ENCODE peak calls at places on chromosomes 6 and 20, in five cellular contexts. I is nephron progenitor cell; Z is AG10803; B is CD8-positive, alpha-beta T cell; R is WTC11. E is an unnamed sample.

GRCh38 chr20:62859721-62860120 is 1.9 kb downstream of the TCFL5 start:
- DNase-seq in I (no peak), Z (no peak), B (no peak), R (no peak), E (no peak)

GRCh38 chr20:63497946-63498935 is 642 bp downstream of the EEF1A2 start:
- DNase-seq in I (no peak), Z (peak; percentile 30), B (no peak), R (peak; percentile 44), E (no peak)

GRCh38 chr6:41428995-41429417 is 93.6 kb downstream of the NCR2 start:
- DNase-seq in I (no peak), Z (peak; percentile 61), B (no peak), R (no peak), E (no peak)

GRCh38 chr20:59159091-59159821 is 4.4 kb upstream of the ZNF831 start:
- DNase-seq in I (no peak), Z (no peak), B (peak; percentile 81), R (peak; percentile 50), E (no peak)

GRCh38 chr6:26270121-26270861 is 94.7 kb upstream of the BTN3A2 start:
- DNase-seq in I (no peak), Z (no peak), B (no peak), R (no peak), E (no peak)

GRCh38 chr20:41316602-41317535 is 662 bp downstream of the ZHX3 start:
- DNase-seq in I (peak; percentile 86), Z (peak; percentile 91), B (peak; percentile 85), R (peak; percentile 77), E (peak; percentile 48)

GRCh38 chr20:54364919-54365318 is 110.5 kb upstream of the DOK5 start:
- DNase-seq in I (no peak), Z (no peak), B (no peak), R (no peak), E (no peak)

GRCh38 chr20:48463096-48463710 is 364.6 kb downstream of the PREX1 start:
- DNase-seq in I (no peak), Z (no peak), B (no peak), R (no peak), E (no peak)

GRCh38 chr20:45649312-45649863 is 18.3 kb upstream of the WFDC9 start:
- DNase-seq in I (no peak), Z (no peak), B (no peak), R (no peak), E (no peak)

GRCh38 chr6:72651191-72651590 is 29.3 kb downstream of the KCNQ5 start:
- DNase-seq in I (no peak), Z (peak; percentile 49), B (no peak), R (no peak), E (no peak)

GRCh38 chr6:82237013-82237412 is 10.5 kb downstream of the IBTK start:
- DNase-seq in I (no peak), Z (peak; percentile 4), B (no peak), R (no peak), E (no peak)

GRCh38 chr6:114181629-114182028 is 161.2 kb downstream of the HS3ST5 start:
- DNase-seq in I (no peak), Z (no peak), B (no peak), R (no peak), E (no peak)

GRCh38 chr6:40928302-40928701 is 110.7 kb downstream of the UNC5CL start:
- DNase-seq in I (no peak), Z (no peak), B (no peak), R (no peak), E (no peak)

GRCh38 chr20:34179636-34180360 is 61.4 kb upstream of the ASIP start:
- DNase-seq in I (no peak), Z (peak; percentile 79), B (no peak), R (no peak), E (no peak)

GRCh38 chr6:2038096-2038495 is 207.3 kb downstream of the GMDS start:
- DNase-seq in I (no peak), Z (no peak), B (peak; percentile 58), R (no peak), E (no peak)

GRCh38 chr20:63357921-63358905 is 2.9 kb downstream of the CHRNA4 start:
- DNase-seq in I (no peak), Z (no peak), B (no peak), R (no peak), E (no peak)

GRCh38 chr20:16530201-16530681 is 43.0 kb downstream of the KIF16B start:
- DNase-seq in I (no peak), Z (no peak), B (no peak), R (no peak), E (no peak)

GRCh38 chr6:33989016-33989854 is 156.7 kb downstream of the GRM4 start:
- DNase-seq in I (no peak), Z (no peak), B (no peak), R (no peak), E (no peak)

GRCh38 chr20:51509208-51509607 is 33.3 kb downstream of the NFATC2 start:
- DNase-seq in I (no peak), Z (no peak), B (no peak), R (no peak), E (no peak)

GRCh38 chr20:5136096-5136495 is 9.3 kb downstream of the CDS2 start:
- DNase-seq in I (no peak), Z (no peak), B (no peak), R (no peak), E (no peak)

GRCh38 chr20:24995741-24996448 is 3.3 kb upstream of the APMAP start:
- DNase-seq in I (no peak), Z (no peak), B (no peak), R (no peak), E (no peak)

GRCh38 chr6:71091167-71091566 is 134.3 kb upstream of the B3GAT2 start:
- DNase-seq in I (no peak), Z (no peak), B (no peak), R (no peak), E (no peak)

GRCh38 chr6:121951918-121952379 is 447.5 kb upstream of the HSF2 start:
- DNase-seq in I (no peak), Z (peak; percentile 81), B (no peak), R (no peak), E (no peak)

GRCh38 chr6:108562503-108562993 is 1.8 kb downstream of the FOXO3 start:
- DNase-seq in I (peak; percentile 45), Z (peak; percentile 67), B (no peak), R (peak; percentile 74), E (peak; percentile 23)

GRCh38 chr6:85764844-85765243 is 122.2 kb upstream of the SYNCRIP start:
- DNase-seq in I (no peak), Z (no peak), B (no peak), R (no peak), E (no peak)

GRCh38 chr20:23143098-23143497 is 57.0 kb upstream of the CD93 start:
- DNase-seq in I (no peak), Z (peak; percentile 82), B (no peak), R (no peak), E (no peak)

GRCh38 chr6:13730704-13731103 is 19.1 kb upstream of the RANBP9 start:
- DNase-seq in I (no peak), Z (no peak), B (no peak), R (no peak), E (no peak)

DNA sequence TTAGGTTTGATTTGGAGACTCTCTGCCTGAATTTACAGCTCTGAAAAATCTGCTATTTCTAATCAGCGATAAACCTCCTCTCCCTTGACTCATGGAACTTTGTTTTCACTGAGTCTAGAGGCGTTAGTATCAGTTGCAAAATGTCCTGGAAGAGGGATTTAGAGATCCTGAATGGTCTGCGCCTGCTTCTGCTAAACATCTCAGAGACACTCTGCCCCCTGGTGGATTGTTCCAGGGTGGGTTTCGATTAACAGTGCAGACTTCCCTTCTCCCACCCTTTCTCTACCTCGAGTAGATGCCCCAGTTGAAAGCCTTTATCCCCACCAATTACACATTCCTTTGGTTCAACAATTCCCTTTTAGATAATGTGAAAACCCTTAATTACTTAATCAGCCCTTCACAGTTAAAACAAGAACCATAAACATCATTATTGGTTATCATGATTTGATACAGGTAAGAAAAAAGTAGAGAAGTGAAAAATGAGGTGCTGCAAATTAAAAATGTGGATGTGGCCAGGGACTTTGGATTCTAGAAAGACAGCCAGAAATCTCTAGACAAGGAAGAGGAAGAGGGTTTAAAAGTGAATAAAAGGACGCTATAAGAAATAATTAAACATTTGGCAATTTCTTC is 5.5 kb downstream of the HTR1B start:
- DNase-seq in I (peak; percentile 82), Z (peak; percentile 92), B (no peak), R (peak; percentile 85), E (peak; percentile 81)
- TF ChIP-seq CTCF in I (peak; percentile 71), Z (peak; percentile 93), B (peak; percentile 34), R (peak; percentile 82), E (peak; percentile 84)

DNA sequence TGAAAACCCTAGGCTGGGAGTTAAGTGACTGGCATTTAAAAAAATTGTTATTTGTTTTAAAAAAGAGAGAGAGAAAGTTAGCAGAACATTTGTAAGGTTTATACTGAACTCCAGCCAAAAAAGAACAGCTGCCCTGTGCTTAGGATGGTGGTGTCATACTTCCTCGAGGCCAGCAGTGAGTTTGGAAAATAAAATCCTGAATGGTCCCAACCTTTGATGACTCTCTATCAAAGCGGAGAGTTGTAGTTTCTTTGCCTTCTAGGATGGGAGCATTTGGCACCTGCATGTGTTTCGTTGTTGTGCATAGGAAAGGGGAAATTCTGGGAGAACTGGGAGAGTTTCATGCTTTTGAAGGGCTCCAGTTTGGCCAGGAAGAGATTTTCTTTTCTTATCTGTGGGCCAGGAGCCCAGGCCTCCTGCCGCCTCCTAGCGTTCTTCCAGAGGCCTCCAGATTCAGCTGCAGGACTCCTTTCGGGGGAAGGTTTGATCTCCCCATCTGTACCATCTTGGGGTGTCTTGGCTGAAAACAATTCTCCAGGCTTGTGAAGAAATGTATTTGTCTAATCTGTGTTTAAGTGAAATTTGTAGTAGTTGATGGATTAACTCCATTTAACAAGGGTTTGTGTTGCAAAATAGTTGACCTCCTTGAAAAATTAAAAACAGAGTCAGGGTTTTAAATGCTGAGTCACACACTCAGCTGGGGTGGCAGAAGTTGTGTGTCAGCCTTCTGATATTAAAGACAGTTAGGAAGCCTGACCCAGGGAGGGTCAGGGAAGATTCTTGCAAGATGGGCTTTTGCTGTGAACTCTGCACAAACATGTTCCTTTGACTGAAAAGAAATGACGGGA is 63.4 kb downstream of the TXNDC5 start:
- DNase-seq in I (no peak), Z (peak; percentile 67), B (no peak), R (no peak), E (no peak)
- TF ChIP-seq CTCF in I (no peak), Z (no peak), B (no peak), R (no peak), E (no peak)

DNA sequence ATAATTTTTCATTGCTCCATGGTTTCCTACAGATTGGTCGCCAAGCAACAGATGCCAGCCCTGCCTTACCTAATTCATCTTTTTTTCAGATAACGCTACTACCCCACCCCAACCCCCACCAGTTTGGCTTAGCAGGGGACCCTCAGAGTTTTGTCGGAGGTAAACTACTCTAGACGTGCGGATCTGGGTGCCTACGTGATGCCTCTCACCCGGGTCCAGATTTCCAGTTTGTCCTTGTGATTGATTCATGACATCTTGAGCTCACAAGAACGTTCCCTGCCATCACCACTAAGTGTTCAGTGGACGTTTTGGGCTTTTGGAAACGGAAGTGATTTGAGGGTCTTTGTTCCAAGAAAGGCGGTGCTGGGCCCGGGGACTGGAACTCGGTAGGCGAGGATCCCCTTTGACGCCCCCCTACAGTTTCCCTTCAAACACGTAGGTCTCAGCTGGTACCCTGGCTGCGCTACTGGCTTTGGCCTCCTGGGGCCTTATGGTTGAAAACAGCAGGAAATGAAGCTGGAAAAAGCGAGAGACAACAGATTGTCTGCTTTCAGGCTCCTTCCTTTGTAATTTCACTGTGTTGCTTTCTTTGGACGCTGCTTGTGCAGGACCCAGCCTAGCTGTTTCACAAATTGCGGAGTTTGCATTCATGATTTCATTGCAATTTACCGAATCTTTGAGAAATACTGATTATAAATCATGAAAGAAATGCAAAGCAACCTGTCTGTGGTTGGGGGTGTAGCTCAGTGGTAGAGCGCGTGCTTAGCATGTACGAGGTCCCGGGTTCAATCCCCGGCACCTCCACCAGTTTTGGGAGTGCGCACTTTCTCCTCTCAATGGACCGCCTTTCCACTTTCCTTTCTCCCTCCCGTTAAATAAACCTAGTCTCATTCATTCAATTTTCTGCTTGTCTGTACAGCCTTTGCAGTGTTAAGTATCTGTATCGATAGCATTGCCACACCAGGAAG is 81.0 kb downstream of the GPX5 start:
- DNase-seq in I (peak; percentile 50), Z (peak; percentile 49), B (no peak), R (peak; percentile 72), E (peak; percentile 62)
- TF ChIP-seq CTCF in I (peak; percentile 29), Z (peak; percentile 45), B (no peak), R (no peak), E (peak; percentile 63)

GRCh38 chr6:46118836-46119235 is 11.0 kb upstream of the ENPP4 start:
- DNase-seq in I (no peak), Z (no peak), B (no peak), R (no peak), E (no peak)
- TF ChIP-seq CTCF in I (no peak), Z (no peak), B (no peak), R (no peak), E (no peak)

E was measured in neural crest cell.